ENCODE peak calls at places on chromosome 13, in four cellular contexts. L, Y, D and H are unnamed samples.

GRCh38 chr13:60379837-60380236 is 17.2 kb upstream of the TDRD3 start:
- DNase-seq in D (no peak), Y (no peak), L (no peak), H (peak; percentile 36)

GRCh38 chr13:81487151-81487550 is 1146.2 kb upstream of the SPRY2 start:
- DNase-seq in L (peak; percentile 50), D (peak; percentile 35), Y (peak; percentile 61), H (peak; percentile 76)

GRCh38 chr13:78602561-78603239 is 652 bp downstream of the POU4F1 start:
- DNase-seq in L (peak; percentile 50), D (no peak), Y (no peak), H (peak; percentile 55)

GRCh38 chr13:43924549-43925245 is 45.0 kb downstream of the LACC1 start:
- DNase-seq in L (no peak), D (no peak), Y (no peak), H (no peak)

GRCh38 chr13:52195052-52195837 is 35.8 kb upstream of the NEK3 start:
- DNase-seq in L (peak; percentile 92), D (no peak), Y (peak; percentile 9), H (peak; percentile 20)

GRCh38 chr13:23025848-23026608 is 154.8 kb upstream of the SGCG start:
- DNase-seq in Y (no peak), D (no peak), L (no peak), H (no peak)

GRCh38 chr13:37460211-37460610 is 138.4 kb downstream of the POSTN start:
- DNase-seq in Y (no peak), D (no peak), L (no peak), H (no peak)

GRCh38 chr13:104571161-104571889 is 1505.1 kb upstream of the SLC10A2 start:
- DNase-seq in L (peak; percentile 75), Y (peak; percentile 90), D (peak; percentile 79), H (peak; percentile 72)

GRCh38 chr13:20843177-20843576 is 59.4 kb downstream of the XPO4 start:
- DNase-seq in D (no peak), Y (no peak), L (no peak), H (no peak)

GRCh38 chr13:31629085-31629785 is 110.1 kb upstream of the RXFP2 start:
- DNase-seq in Y (peak; percentile 6), L (no peak), D (no peak), H (no peak)

GRCh38 chr13:47976325-47976724 is 24.7 kb downstream of the SUCLA2 start:
- DNase-seq in Y (no peak), L (no peak), D (no peak), H (no peak)

GRCh38 chr13:20840590-20840989 is 62.0 kb downstream of the XPO4 start:
- DNase-seq in Y (no peak), L (no peak), D (no peak), H (no peak)

DNA sequence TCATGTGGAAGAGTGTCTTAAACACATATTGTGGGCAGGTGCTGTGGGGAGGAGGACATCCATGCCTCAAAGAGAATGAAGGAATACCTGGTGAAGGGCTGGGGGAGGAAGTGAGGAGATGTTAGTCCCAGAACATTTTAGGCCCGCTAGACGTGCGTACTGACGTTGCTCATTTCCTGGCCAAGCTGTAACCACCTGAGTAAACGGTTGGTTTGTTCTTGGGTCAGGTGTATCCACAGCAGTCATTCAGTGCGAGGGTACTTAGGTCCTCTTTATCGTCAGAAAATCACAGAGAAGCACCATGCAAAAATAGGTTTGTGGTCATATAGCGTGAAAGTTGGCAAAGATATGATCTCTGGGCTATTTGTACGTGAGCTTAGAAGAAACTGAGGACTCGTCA is 51.8 kb downstream of the ARHGEF7 start:
- DNase-seq in Y (no peak), L (no peak), D (no peak), H (no peak)
- H3K4me1 ChIP-seq in Y (no peaks in the 10 kb centered on the region), L (peaks cover 4% of the 10 kb centered on the region), D (no peaks in the 10 kb centered on the region), H (peaks cover 12% of the 10 kb centered on the region)

DNA sequence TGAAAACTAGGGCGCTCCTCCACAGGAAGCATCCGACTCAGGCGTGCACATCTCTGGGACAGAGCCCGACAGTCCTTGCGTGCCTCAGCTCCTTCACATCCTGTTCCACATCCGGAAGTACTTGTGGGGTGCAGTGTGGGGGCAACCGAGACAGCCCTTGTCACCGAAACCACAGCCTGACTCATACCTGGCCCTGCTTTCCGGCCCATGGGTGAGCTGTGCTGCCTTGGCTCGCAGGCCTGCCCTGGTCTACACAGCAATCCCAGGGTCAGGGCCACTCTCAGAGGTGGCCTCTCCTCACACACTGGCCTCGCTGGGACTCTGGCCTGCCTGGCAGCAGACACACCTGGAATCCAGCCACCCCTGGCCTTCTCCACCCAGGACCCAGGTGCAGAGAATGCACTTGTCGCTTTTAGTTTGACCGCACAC is 100.4 kb downstream of the STK24 start:
- DNase-seq in Y (peak; percentile 82), L (peak; percentile 77), D (peak; percentile 64), H (no peak)
- H3K79me2 ChIP-seq in Y (peaks cover 61% of the 10 kb centered on the region), L (peaks cover 8% of the 10 kb centered on the region), D (peaks cover 81% of the 10 kb centered on the region), H (peaks cover 82% of the 10 kb centered on the region)

DNA sequence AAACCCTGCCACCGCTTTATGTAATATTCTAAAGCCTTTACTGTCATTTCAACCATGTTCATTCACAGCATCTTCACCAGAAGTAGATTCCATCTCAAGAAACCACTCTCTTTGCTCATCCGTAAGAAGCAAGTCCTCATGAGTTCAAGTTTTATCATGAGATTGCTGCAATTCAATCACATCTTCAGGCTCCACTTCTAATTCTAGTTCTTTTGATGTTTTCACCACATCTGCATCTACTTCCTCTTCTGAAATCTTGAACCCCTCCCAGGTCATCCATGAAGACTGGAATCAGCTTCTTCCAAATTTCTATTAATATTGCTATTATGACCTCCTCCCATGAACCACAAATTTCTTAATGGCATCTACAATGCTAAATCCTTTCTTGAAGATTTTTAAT is 83.9 kb downstream of the FOXO1 start:
- DNase-seq in D (no peak), L (no peak), Y (no peak), H (no peak)
- H3K27ac ChIP-seq in D (no peak overlapping the region), L (no peak overlapping the region), Y (no peak overlapping the region), H (no peak overlapping the region)

GRCh38 chr13:41060723-41061074 is 610 bp upstream of the WBP4 start:
- DNase-seq in Y (peak; percentile 67), L (peak; percentile 74), D (peak; percentile 47), H (peak; percentile 92)

GRCh38 chr13:41059896-41060722 is 1.2 kb upstream of the WBP4 start:
- DNase-seq in L (peak; percentile 91), D (peak; percentile 80), Y (peak; percentile 75), H (peak; percentile 94)

GRCh38 chr13:41058229-41059070 is 2.9 kb upstream of the WBP4 start:
- DNase-seq in Y (no peak), D (no peak), L (no peak), H (no peak)

GRCh38 chr13:41061075-41061913 is at the start of gene WBP4:
- DNase-seq in L (peak; percentile 95), D (peak; percentile 94), Y (peak; percentile 88), H (peak; percentile 97)

DNA sequence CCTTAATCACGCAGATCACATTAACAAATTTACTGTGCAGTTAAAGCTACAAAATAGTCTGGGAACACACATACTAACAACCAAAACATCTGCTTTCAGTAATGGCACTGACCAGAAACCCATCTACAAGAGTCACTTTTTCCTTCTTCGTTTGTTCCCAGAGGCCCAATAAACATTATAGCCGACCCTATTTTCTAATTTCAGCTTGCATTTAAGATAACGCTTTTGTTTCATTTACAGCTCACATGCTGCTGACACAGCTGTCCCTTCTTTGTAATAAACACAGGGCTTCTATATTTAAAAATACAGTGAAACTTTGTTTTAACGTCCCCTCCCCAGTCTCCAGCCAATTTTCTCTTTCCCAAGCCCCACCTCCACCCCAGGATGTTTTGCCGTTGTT is 1.8 kb upstream of the WBP4 start:
- DNase-seq in L (no peak), Y (peak; percentile 5), D (no peak), H (no peak)
- H3K4me1 ChIP-seq in L (no peaks in the 10 kb centered on the region), Y (peaks cover 31% of the 10 kb centered on the region), D (peaks cover 58% of the 10 kb centered on the region), H (peaks cover 14% of the 10 kb centered on the region)

DNA sequence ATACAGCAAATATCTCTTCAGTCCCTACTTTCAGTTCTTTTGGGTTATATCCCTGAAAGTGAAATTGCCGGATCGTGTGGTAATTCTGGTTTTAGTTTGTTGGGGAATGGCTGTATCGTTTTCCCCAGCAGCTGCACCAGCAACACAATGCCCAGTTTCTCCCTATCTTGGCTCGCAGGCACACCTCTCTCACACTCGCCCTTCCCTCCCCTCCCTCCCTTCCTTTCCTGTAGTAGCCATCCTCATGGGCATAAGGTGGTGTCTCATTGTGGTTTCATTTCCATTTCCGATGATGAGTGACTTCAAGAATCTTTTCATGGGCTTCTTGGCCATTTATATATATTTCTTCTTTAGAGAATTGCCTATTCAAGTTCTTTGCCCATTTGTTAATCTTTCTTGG is 8.6 kb upstream of the GPR18 start:
- DNase-seq in Y (peak; percentile 45), L (no peak), D (no peak), H (no peak)
- H3K79me2 ChIP-seq in Y (no peaks in the 10 kb centered on the region), L (no peaks in the 10 kb centered on the region), D (peaks cover 22% of the 10 kb centered on the region), H (no peaks in the 10 kb centered on the region)